ENCODE peak calls at places on chromosomes 7 and 10, in five cellular contexts. H is uterus, G is foreskin keratinocyte, A is fibroblast of lung, F is right lobe of liver. B is an unnamed sample.

GRCh38 chr7:102457352-102457924 is 7.2 kb downstream of the ALKBH4 start:
- DNase-seq in H (no peak), G (no peak), A (no peak), F (no peak), B (no peak)

GRCh38 chr10:80471715-80472233 is 17.7 kb downstream of the TSPAN14 start:
- DNase-seq in H (no peak), G (peak; percentile 96), A (no peak), F (no peak), B (no peak)

GRCh38 chr10:44682516-44682915 is 228.6 kb upstream of the TMEM72 start:
- DNase-seq in H (no peak), G (no peak), A (no peak), F (no peak), B (no peak)

GRCh38 chr10:29245476-29245875 is 43.4 kb upstream of the LYZL1 start:
- DNase-seq in H (no peak), G (no peak), A (no peak), F (no peak), B (no peak)

GRCh38 chr7:25122373-25122772 is 2.7 kb downstream of the CYCS start:
- DNase-seq in H (no peak), G (no peak), A (no peak), F (no peak), B (no peak)

GRCh38 chr7:88401009-88401623 is 94.4 kb upstream of the STEAP4 start:
- DNase-seq in H (no peak), G (no peak), A (no peak), F (no peak), B (no peak)

GRCh38 chr10:48455392-48456151 is 149.1 kb downstream of the MAPK8 start:
- DNase-seq in H (no peak), G (no peak), A (no peak), F (no peak), B (peak; percentile 12)

GRCh38 chr7:35003679-35004278 is 33.5 kb downstream of the DPY19L1 start:
- DNase-seq in H (peak; percentile 18), G (peak; percentile 86), A (peak; percentile 85), F (no peak), B (no peak)

GRCh38 chr7:44148961-44149550 is 7.9 kb upstream of the MYL7 start:
- DNase-seq in H (no peak), G (no peak), A (no peak), F (no peak), B (no peak)

GRCh38 chr7:87369216-87369615 is 23.8 kb downstream of the CROT start:
- DNase-seq in H (no peak), G (no peak), A (no peak), F (no peak), B (no peak)

GRCh38 chr10:88114368-88114767 is 250.9 kb downstream of the PTEN start:
- DNase-seq in H (peak; percentile 19), G (no peak), A (peak; percentile 32), F (peak; percentile 69), B (peak; percentile 56)

GRCh38 chr7:37287093-37287492 is 161.6 kb downstream of the ELMO1 start:
- DNase-seq in H (no peak), G (no peak), A (peak; percentile 15), F (no peak), B (no peak)

GRCh38 chr7:20260219-20260618 is 43.0 kb upstream of the MACC1 start:
- DNase-seq in H (no peak), G (no peak), A (peak; percentile 77), F (no peak), B (no peak)

GRCh38 chr7:519974-520458 is 370 bp upstream of the PDGFA start:
- DNase-seq in H (peak; percentile 66), G (no peak), A (peak; percentile 45), F (no peak), B (peak; percentile 64)
- TF ChIP-seq CTCF in H (peak; percentile 61), G (no peak), A (no peak), F (peak; percentile 42), B (no peak)

DNA sequence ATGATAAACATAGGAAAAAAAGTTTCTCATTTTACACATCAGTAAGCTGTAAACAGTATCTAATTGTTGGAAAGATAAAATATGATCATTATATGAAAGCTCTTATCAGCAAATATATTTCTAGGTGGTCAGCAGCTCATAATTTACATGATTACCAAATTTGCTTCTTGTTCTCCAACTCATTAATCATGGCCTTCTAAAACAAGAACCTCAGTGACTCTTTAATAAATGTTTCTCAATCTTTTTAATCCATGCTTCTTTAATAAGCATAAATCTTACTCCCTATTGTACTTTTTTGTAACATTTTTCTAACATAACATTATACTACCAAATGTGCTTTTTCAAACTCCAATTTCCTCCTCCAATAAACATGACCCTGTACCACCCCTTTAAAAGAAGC is 5.9 kb downstream of the ITGB1 start:
- DNase-seq in H (no peak), G (no peak), A (no peak), F (no peak), B (no peak)
- H3K4me1 ChIP-seq in H (no peaks in the 10 kb centered on the region), G (peaks cover 53% of the 10 kb centered on the region), A (peaks cover 13% of the 10 kb centered on the region), F (no peaks in the 10 kb centered on the region), B (peaks cover 9% of the 10 kb centered on the region)

DNA sequence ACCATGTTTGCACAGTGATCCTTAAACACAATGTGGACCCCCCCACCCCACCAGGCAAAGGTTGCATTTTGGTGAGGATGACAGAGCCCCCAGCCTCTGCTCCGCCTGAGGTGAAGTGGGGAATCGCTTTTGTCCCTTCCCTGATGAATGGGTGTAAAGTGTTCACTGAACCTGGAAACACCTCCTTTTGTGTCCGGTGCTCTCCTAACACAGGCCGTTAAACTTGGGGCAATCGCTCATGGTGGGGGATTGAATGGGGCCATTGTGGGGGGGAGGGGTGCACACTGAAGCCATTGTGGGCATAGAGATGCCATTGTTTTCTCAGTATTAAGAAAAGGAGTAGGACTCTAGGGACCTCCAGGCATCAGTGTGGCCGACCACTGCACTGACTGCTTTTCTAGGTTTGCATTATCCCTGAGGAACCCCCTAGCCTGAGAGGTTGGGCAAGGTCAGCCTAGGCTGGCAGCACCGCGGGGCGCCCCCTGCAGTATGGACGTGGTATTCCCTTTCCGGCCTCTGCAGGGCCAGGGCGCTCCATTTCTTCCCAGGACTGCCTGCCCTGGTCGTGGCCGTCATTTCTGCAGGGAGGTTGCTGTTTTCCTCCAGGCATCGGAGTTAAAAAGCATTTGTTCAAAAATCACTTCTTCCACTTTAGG is 158.3 kb downstream of the TCF7L2 start:
- DNase-seq in H (no peak), G (no peak), A (no peak), F (no peak), B (no peak)
- TF ChIP-seq CTCF in H (peak; percentile 27), G (peak; percentile 60), A (peak; percentile 21), F (peak; percentile 22), B (peak; percentile 44)

GRCh38 chr7:76047811-76048667 is at the start of the genes MDH2 and STYXL1:
- DNase-seq in H (peak; percentile 93), G (peak; percentile 83), A (peak; percentile 95), F (peak; percentile 96), B (peak; percentile 95)

GRCh38 chr7:76047305-76047810 is 442 bp downstream of the STYXL1 start:
- DNase-seq in H (no peak), G (no peak), A (peak; percentile 6), F (no peak), B (no peak)

GRCh38 chr7:76049295-76049694 is 1.4 kb downstream of the MDH2 start:
- DNase-seq in H (no peak), G (no peak), A (no peak), F (no peak), B (no peak)

GRCh38 chr7:76050545-76050944 is 2.6 kb downstream of the MDH2 start:
- DNase-seq in H (no peak), G (no peak), A (no peak), F (no peak), B (no peak)

GRCh38 chr7:76048668-76048988 is 722 bp downstream of the MDH2 start:
- DNase-seq in H (no peak), G (no peak), A (no peak), F (no peak), B (no peak)
- H3K4me1 ChIP-seq in H (peaks cover 3% of the 10 kb centered on the region), G (peaks cover 6% of the 10 kb centered on the region), A (peaks cover 5% of the 10 kb centered on the region), F (no peaks in the 10 kb centered on the region), B (peaks cover 4% of the 10 kb centered on the region)

GRCh38 chr7:92158660-92159575 is 20.0 kb downstream of the LRRD1 start:
- DNase-seq in H (no peak), G (peak; percentile 44), A (peak; percentile 90), F (no peak), B (no peak)

GRCh38 chr7:92155108-92155755 is 21.0 kb upstream of the CYP51A1 start:
- DNase-seq in H (no peak), G (no peak), A (no peak), F (no peak), B (no peak)

GRCh38 chr7:92161271-92161670 is 17.7 kb downstream of the LRRD1 start:
- DNase-seq in H (no peak), G (no peak), A (no peak), F (no peak), B (no peak)

DNA sequence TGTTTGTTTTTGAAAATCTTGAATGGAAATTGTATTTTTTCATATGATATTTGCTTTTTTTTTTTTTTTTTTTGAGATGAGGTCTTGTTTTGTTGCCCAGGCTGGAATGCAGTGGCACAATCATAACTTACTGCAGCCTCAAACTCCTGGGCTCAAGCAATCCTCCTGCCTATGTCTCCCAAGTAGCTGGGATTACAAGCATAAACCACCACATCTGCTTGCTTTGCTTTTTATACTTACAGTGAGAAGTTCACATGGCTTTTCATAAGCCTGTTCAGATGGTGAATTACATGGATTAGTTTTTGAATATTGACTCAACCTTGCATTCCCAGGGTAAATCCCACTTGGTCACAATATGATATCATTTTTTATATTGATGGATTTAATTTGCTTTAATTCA is 22.0 kb downstream of the LRRD1 start:
- DNase-seq in H (no peak), G (no peak), A (no peak), F (no peak), B (no peak)
- TF ChIP-seq CTCF in H (no peak), G (no peak), A (no peak), F (no peak), B (no peak)

GRCh38 chr7:92589056-92589455 is 1.1 kb downstream of the FAM133B start:
- DNase-seq in H (no peak), G (no peak), A (no peak), F (no peak), B (no peak)

GRCh38 chr7:92594746-92595145 is 4.6 kb upstream of the FAM133B start:
- DNase-seq in H (no peak), G (no peak), A (no peak), F (no peak), B (no peak)

GRCh38 chr7:92586403-92586802 is 3.8 kb downstream of the FAM133B start:
- DNase-seq in H (no peak), G (no peak), A (peak; percentile 79), F (no peak), B (no peak)

GRCh38 chr7:92588561-92588960 is 1.6 kb downstream of the FAM133B start:
- DNase-seq in H (no peak), G (no peak), A (peak; percentile 35), F (no peak), B (no peak)

GRCh38 chr7:92590711-92591310 is 621 bp upstream of the FAM133B start:
- DNase-seq in H (no peak), G (no peak), A (no peak), F (no peak), B (no peak)
- H3K4me1 ChIP-seq in H (peaks cover 4% of the 10 kb centered on the region), G (peaks cover 16% of the 10 kb centered on the region), A (peaks cover 6% of the 10 kb centered on the region), F (no peaks in the 10 kb centered on the region), B (peaks cover 5% of the 10 kb centered on the region)

B was measured in heart left ventricle.